ENCODE peak calls at places on chromosome 5, in five cellular contexts. B is MM.1S, C is AG04449, E is lower leg skin, U is kidney epithelial cell. S is an unnamed sample.

GRCh38 chr5:115297043-115297442 is 589 bp upstream of the CCDC112 start:
- DNase-seq in E (no peak), C (no peak), U (no peak), B (no peak), S (no peak)

GRCh38 chr5:131171276-131171815 is 602 bp downstream of the LYRM7 start:
- DNase-seq in E (no peak), B (peak), C (no peak), U (no peak), S (no peak)

GRCh38 chr5:134851307-134851923 is 5.6 kb downstream of the C5orf24 start:
- DNase-seq in B (no peak), U (no peak), E (no peak), C (no peak), S (no peak)

GRCh38 chr5:175109058-175109755 is 334.8 kb downstream of the DRD1 start:
- DNase-seq in U (no peak), C (no peak), B (no peak), E (no peak), S (no peak)

GRCh38 chr5:33272288-33272687 is 168.5 kb upstream of the TARS1 start:
- DNase-seq in B (no peak), E (no peak), C (peak), U (peak), S (no peak)

GRCh38 chr5:169798906-169799660 is 162.0 kb downstream of the DOCK2 start:
- DNase-seq in E (no peak), U (no peak), B (no peak), C (no peak), S (no peak)

GRCh38 chr5:95261369-95262175 is 23.3 kb downstream of the MCTP1 start:
- DNase-seq in E (no peak), U (no peak), B (peak), C (no peak), S (no peak)

GRCh38 chr5:97838214-97838613 is 655.2 kb upstream of the RIOK2 start:
- DNase-seq in C (peak), U (peak), B (peak), E (no peak), S (no peak)

GRCh38 chr5:95822038-95822407 is 503 bp downstream of the GLRX start:
- DNase-seq in C (no peak), U (no peak), E (no peak), B (peak), S (no peak)

GRCh38 chr5:33299621-33300208 is 141.1 kb upstream of the TARS1 start:
- DNase-seq in C (no peak), E (no peak), B (peak), U (peak), S (no peak)

GRCh38 chr5:76180817-76181805 is 97.9 kb downstream of the SV2C start:
- DNase-seq in B (no peak), U (peak), C (no peak), E (peak), S (no peak)

GRCh38 chr5:170056561-170057267 is 49.0 kb upstream of the FOXI1 start:
- DNase-seq in U (no peak), E (no peak), B (no peak), C (no peak), S (no peak)

GRCh38 chr5:176151286-176151685 is 86.9 kb upstream of the SIMC1 start:
- DNase-seq in B (no peak), C (peak), U (peak), E (no peak), S (no peak)

GRCh38 chr5:10355071-10355889 is 1.8 kb downstream of the MARCHF6 start:
- DNase-seq in U (no peak), C (peak), E (no peak), B (peak), S (no peak)

GRCh38 chr5:68368686-68369359 is 153.3 kb downstream of the PIK3R1 start:
- DNase-seq in E (no peak), U (no peak), B (no peak), C (no peak), S (no peak)

GRCh38 chr5:123511648-123512605 is at the start of gene CSNK1G3:
- DNase-seq in E (peak), B (peak), U (peak), C (peak), S (peak)

GRCh38 chr5:126801992-126802294 is 25.0 kb downstream of the LMNB1 start:
- DNase-seq in U (no peak), B (peak), C (no peak), E (no peak), S (no peak)

GRCh38 chr5:137245438-137245837 is 253.7 kb downstream of the SPOCK1 start:
- DNase-seq in B (no peak), C (no peak), U (no peak), E (no peak), S (no peak)

GRCh38 chr5:119315516-119315949 is 40.3 kb upstream of the TNFAIP8 start:
- DNase-seq in C (no peak), U (no peak), E (no peak), B (peak), S (no peak)

GRCh38 chr5:10705736-10706135 is 55.3 kb downstream of the DAP start:
- DNase-seq in E (no peak), B (no peak), U (peak), C (no peak), S (no peak)

GRCh38 chr5:86884608-86885007 is 266.9 kb downstream of the COX7C start:
- DNase-seq in E (no peak), C (no peak), B (no peak), U (no peak), S (no peak)

GRCh38 chr5:28165116-28165515 is 1126.7 kb upstream of the CDH9 start:
- DNase-seq in B (no peak), C (no peak), U (peak), E (no peak), S (no peak)

GRCh38 chr5:97124335-97124734 is 18.1 kb downstream of the LIX1 start:
- DNase-seq in B (no peak), U (no peak), E (no peak), C (no peak), S (no peak)

GRCh38 chr5:57776035-57776434 is 293.4 kb upstream of the ACTBL2 start:
- DNase-seq in E (no peak), U (no peak), B (no peak), C (no peak), S (no peak)

GRCh38 chr5:108748010-108748353 is 285 bp downstream of the FER start:
- DNase-seq in C (no peak), B (peak), U (no peak), E (no peak), S (no peak)

GRCh38 chr5:58188287-58188651 is 271.6 kb downstream of the PLK2 start:
- DNase-seq in U (peak), E (no peak), C (peak), B (no peak), S (no peak)

GRCh38 chr5:172503925-172504730 is 49.8 kb upstream of the SH3PXD2B start:
- DNase-seq in B (no peak), C (no peak), E (peak), U (no peak), S (no peak)

GRCh38 chr5:67059747-67060490 is 136.7 kb downstream of the CD180 start:
- DNase-seq in E (no peak), U (no peak), B (no peak), C (peak), S (no peak)

GRCh38 chr5:95449460-95449859 is 58.3 kb downstream of the FAM81B start:
- DNase-seq in C (no peak), E (no peak), U (no peak), B (no peak), S (no peak)

GRCh38 chr5:116305899-116306298 is 221.1 kb downstream of the COMMD10 start:
- DNase-seq in U (no peak), B (no peak), E (no peak), C (no peak), S (no peak)

GRCh38 chr5:157463081-157463480 is 3.1 kb downstream of the NIPAL4 start:
- DNase-seq in U (no peak), B (no peak), C (no peak), E (no peak), S (no peak)

GRCh38 chr5:78295035-78295961 is 800 bp upstream of the AP3B1 start:
- DNase-seq in C (no peak), E (peak), U (no peak), B (peak), S (peak)

DNA sequence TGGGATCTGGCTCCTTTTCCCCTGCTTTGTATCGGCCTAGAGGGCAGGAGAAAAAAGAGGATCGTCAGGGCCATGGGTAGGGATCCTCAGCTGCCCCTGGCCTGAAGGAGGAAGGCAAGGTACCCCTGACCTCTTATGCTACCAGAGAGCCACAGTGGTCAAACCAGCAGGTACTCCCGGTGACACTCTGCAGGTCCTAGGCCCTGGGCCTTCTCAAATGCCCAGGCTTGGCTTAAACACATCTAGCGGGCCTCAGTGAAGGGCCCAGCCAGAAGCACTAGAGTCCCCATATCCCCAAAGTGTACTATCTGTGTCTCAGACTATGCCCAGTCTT is 3.5 kb downstream of the IRF1 start:
- DNase-seq in U (no peak), E (no peak), C (no peak), B (no peak), S (peak)
- H3K4me3 ChIP-seq in U (no peak), E (no peak), C (no peak), B (peak), S (peak)

DNA sequence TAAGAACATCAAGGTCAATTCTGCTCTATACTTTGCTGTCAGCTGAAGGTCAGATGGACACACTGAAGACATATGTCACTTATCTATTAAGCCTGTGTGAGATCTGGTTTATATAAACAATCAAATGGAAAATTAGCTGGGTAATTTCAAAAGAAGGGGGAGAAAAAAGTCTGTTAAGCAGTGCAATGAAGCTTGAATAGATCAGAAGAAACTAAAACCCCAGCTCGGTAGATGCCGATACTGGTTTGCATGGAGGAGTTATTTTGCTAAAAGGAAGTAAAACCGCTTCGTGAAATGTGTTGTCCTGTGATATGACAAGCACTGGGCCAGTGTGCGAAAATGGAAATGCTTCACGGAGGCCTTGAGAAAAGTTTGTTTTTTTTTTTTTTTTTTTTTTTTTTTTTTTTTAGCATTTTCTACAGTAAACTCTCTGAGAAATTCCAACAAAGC is 148.8 kb downstream of the MEF2C start:
- DNase-seq in E (no peak), C (no peak), B (peak), U (no peak), S (no peak)
- H3K4me3 ChIP-seq in E (no peak), C (no peak), B (peak), U (no peak), S (no peak)

GRCh38 chr5:141523991-141524390 is 35.1 kb downstream of the PCDHGC5 start:
- DNase-seq in B (no peak), C (no peak), E (peak), U (no peak), S (no peak)
- H3K4me3 ChIP-seq in B (no peak), C (no peak), E (no peak), U (no peak), S (no peak)

GRCh38 chr5:75051217-75051751 is 1.1 kb downstream of the GCNT4 start:
- DNase-seq in C (no peak), E (no peak), B (no peak), U (no peak), S (peak)

GRCh38 chr5:75047356-75047755 is 5.0 kb downstream of the GCNT4 start:
- DNase-seq in B (no peak), E (no peak), C (no peak), U (no peak), S (no peak)

GRCh38 chr5:75048457-75048953 is 3.9 kb downstream of the GCNT4 start:
- DNase-seq in E (no peak), U (no peak), C (no peak), B (peak), S (no peak)

GRCh38 chr5:75050415-75050814 is 1.9 kb downstream of the GCNT4 start:
- DNase-seq in E (no peak), U (no peak), B (no peak), C (no peak), S (no peak)

GRCh38 chr5:75049581-75050274 is 2.6 kb downstream of the GCNT4 start:
- DNase-seq in B (peak), C (no peak), E (peak), U (no peak), S (no peak)
- H3K4me3 ChIP-seq in B (peak), C (peak), E (no peak), U (no peak), S (peak)

DNA sequence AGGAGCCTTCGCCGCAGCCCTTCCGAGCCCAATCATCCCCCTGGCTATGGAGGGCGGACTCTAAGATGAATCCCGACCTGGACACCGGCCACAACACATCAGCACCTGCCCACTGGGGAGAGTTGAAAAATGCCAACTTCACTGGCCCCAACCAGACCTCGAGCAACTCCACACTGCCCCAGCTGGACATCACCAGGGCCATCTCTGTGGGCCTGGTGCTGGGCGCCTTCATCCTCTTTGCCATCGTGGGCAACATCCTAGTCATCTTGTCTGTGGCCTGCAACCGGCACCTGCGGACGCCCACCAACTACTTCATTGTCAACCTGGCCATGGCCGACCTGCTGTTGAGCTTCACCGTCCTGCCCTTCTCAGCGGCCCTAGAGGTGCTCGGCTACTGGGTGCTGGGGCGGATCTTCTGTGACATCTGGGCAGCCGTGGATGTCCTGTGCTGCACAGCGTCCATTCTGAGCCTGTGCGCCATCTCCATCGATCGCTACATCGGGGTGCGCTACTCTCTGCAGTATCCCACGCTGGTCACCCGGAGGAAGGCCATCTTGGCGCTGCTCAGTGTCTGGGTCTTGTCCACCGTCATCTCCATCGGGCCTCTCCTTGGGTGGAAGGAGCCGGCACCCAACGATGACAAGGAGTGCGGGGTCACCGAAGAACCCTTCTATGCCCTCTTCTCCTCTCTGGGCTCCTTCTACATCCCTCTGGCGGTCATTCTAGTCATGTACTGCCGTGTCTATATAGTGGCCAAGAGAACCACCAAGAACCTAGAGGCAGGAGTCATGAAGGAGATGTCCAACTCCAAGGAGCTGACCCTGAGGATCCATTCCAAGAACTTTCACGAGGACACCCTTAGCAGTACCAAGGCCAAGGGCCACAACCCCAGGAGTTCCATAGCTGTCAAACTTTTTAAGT is 819 bp downstream of the ADRA1B start:
- DNase-seq in B (no peak), E (no peak), U (no peak), C (no peak), S (no peak)
- H3K4me3 ChIP-seq in B (peak), E (no peak), U (peak), C (peak), S (no peak)